ENCODE peak calls at places on chromosomes 13 and 19, in five cellular contexts. X, Z, F, B and O are unnamed samples.

GRCh38 chr13:98445340-98446233 is 131.3 kb downstream of the STK24 start:
- DNase-seq in X (peak; percentile 91), Z (peak; percentile 78), F (peak; percentile 36), B (no peak), O (peak; percentile 55)

GRCh38 chr19:41784337-41785239 is 11.8 kb upstream of the CEACAM3 start:
- DNase-seq in B (no peak), F (no peak), X (no peak), Z (no peak), O (no peak)

GRCh38 chr19:41864374-41864773 is 4.3 kb downstream of the RPS19 start:
- DNase-seq in X (no peak), Z (no peak), F (no peak), B (no peak), O (no peak)

GRCh38 chr19:4923379-4923747 is 14.1 kb downstream of the UHRF1 start:
- DNase-seq in B (no peak), X (no peak), F (no peak), Z (no peak), O (no peak)

GRCh38 chr13:111038887-111039286 is 76.2 kb upstream of the ARHGEF7 start:
- DNase-seq in Z (no peak), F (no peak), B (no peak), X (no peak), O (no peak)

GRCh38 chr13:47397739-47398138 is 500.9 kb upstream of the HTR2A start:
- DNase-seq in X (no peak), B (no peak), F (peak; percentile 5), Z (no peak), O (no peak)

GRCh38 chr13:52848455-52849190 is at the start of gene PCDH8:
- DNase-seq in Z (no peak), X (peak; percentile 76), F (no peak), B (no peak), O (no peak)

GRCh38 chr13:66347718-66348117 is 882.4 kb downstream of the PCDH9 start:
- DNase-seq in Z (no peak), X (no peak), F (peak; percentile 47), B (no peak), O (no peak)

GRCh38 chr13:28316129-28316528 is 177.8 kb downstream of the PAN3 start:
- DNase-seq in F (no peak), B (no peak), X (no peak), Z (no peak), O (no peak)

GRCh38 chr19:18847516-18848463 is 16.0 kb downstream of the UPF1 start:
- DNase-seq in F (peak; percentile 70), B (no peak), Z (no peak), X (no peak), O (no peak)